ENCODE peak calls at places on chromosome 19, in six cellular contexts. Q is psoas muscle, B is ascending aorta, R is pancreas, E is tibial artery, T is IMR-90. U is an unnamed sample.
A peak's percentile ranks its signal among the peaks of the same experiment; 100 is the strongest.

GRCh38 chr19:14342809-14343208 is 38.4 kb upstream of the ADGRE5 start:
- DNase-seq in T (no peak), R (no peak), Q (no peak), B (no peak), E (no peak), U (no peak)

GRCh38 chr19:50667759-50668231 is 18.6 kb downstream of the C19orf81 start:
- DNase-seq in Q (no peak), T (no peak), E (no peak), B (no peak), R (peak; percentile 56), U (no peak)

GRCh38 chr19:42316223-42317211 is 3.4 kb downstream of the TMEM145 start:
- DNase-seq in T (peak; percentile 21), E (no peak), B (no peak), R (no peak), Q (no peak), U (no peak)

GRCh38 chr19:48403606-48404005 is 10.1 kb downstream of the GRIN2D start:
- DNase-seq in T (peak; percentile 71), B (no peak), Q (no peak), E (peak; percentile 36), R (no peak), U (no peak)

GRCh38 chr19:2726904-2727639 is 5.9 kb upstream of the DIRAS1 start:
- DNase-seq in Q (no peak), T (no peak), B (no peak), R (peak; percentile 63), E (no peak), U (no peak)

GRCh38 chr19:30457484-30457883 is 85.3 kb downstream of the ZNF536 start:
- DNase-seq in R (no peak), B (no peak), Q (no peak), E (no peak), T (no peak), U (no peak)

GRCh38 chr19:8004723-8005513 is 523 bp downstream of the ELAVL1 start:
- DNase-seq in T (peak; percentile 21), B (no peak), Q (no peak), R (no peak), E (no peak), U (peak; percentile 9)

GRCh38 chr19:5002143-5002542 is 33.2 kb downstream of the KDM4B start:
- DNase-seq in E (no peak), R (no peak), T (peak; percentile 73), Q (no peak), B (no peak), U (no peak)

GRCh38 chr19:4184718-4185352 is 2.3 kb downstream of the ANKRD24 start:
- DNase-seq in R (no peak), B (no peak), Q (no peak), T (no peak), E (no peak), U (no peak)

GRCh38 chr19:51690359-51691121 is 2.6 kb upstream of the SPACA6 start:
- DNase-seq in R (peak; percentile 80), E (no peak), Q (peak; percentile 80), B (no peak), T (peak; percentile 68), U (no peak)

GRCh38 chr19:5951338-5951861 is 26.5 kb downstream of the RANBP3 start:
- DNase-seq in Q (no peak), R (no peak), E (no peak), T (no peak), B (no peak), U (peak; percentile 9)

GRCh38 chr19:31478241-31478640 is 129.0 kb upstream of the TSHZ3 start:
- DNase-seq in B (no peak), T (no peak), R (no peak), E (no peak), Q (no peak), U (no peak)

GRCh38 chr19:3975637-3976087 is 4.8 kb upstream of the DAPK3 start:
- DNase-seq in E (no peak), Q (no peak), T (no peak), R (no peak), B (no peak), U (no peak)

GRCh38 chr19:41810301-41810700 is 13.9 kb downstream of the CEACAM3 start:
- DNase-seq in Q (peak; percentile 46), E (no peak), R (no peak), B (no peak), T (no peak), U (no peak)

GRCh38 chr19:4373601-4374441 is 26.5 kb downstream of the SH3GL1 start:
- DNase-seq in Q (peak; percentile 83), E (peak; percentile 74), T (peak; percentile 36), R (no peak), B (no peak), U (no peak)

GRCh38 chr19:50025794-50026549 is at the start of gene ZNF473:
- DNase-seq in E (peak; percentile 94), Q (peak; percentile 98), T (peak; percentile 94), B (peak; percentile 86), R (peak; percentile 97), U (peak; percentile 84)

GRCh38 chr19:1223018-1223855 is 14.6 kb downstream of the CBARP start:
- DNase-seq in R (peak; percentile 83), Q (peak; percentile 82), T (peak; percentile 42), E (no peak), B (no peak), U (no peak)
- TF ChIP-seq CTCF in R (no peak), Q (peak; percentile 37), T (peak; percentile 45), E (peak; percentile 42), B (peak; percentile 27), U (peak; percentile 57)

GRCh38 chr19:36501973-36502372 is 12.6 kb upstream of the ZNF566 start:
- DNase-seq in E (no peak), T (no peak), Q (no peak), R (no peak), B (no peak), U (no peak)
- TF ChIP-seq CTCF in E (no peak), T (no peak), Q (no peak), R (no peak), B (no peak), U (no peak)

DNA sequence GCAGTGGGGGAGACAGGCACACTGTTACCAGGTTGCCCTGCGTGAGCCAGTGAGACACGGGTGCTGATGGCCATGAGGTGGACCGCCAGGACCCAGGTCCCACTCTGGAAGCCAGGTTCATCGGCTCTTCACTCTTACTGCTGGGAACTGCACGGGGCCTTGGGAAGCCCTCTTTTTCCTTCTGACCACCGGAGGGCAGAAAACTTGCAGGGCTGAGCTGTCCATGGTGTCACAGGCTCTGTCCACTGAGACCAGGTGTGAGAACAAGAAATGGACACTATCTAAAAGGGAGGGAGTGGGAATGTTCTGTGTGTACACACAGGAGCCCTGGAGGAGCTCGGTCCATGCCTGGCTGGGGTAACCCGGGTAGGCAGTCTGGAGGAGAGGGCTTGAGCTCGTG is 93.4 kb downstream of the UQCRFS1 start:
- DNase-seq in R (no peak), B (no peak), T (no peak), Q (no peak), E (no peak), U (no peak)
- TF ChIP-seq CTCF in R (no peak), B (no peak), T (peak; percentile 19), Q (peak; percentile 34), E (no peak), U (peak; percentile 40)

GRCh38 chr19:19319725-19320361 is 466 bp downstream of the SUGP1 start:
- DNase-seq in E (no peak), B (no peak), Q (peak; percentile 63), T (no peak), R (no peak), U (no peak)

GRCh38 chr19:19321143-19321577 is 531 bp downstream of the MAU2 start:
- DNase-seq in Q (no peak), B (no peak), R (no peak), E (no peak), T (no peak), U (no peak)

GRCh38 chr19:19324059-19324755 is 3.6 kb downstream of the MAU2 start:
- DNase-seq in B (no peak), E (no peak), R (no peak), Q (no peak), T (no peak), U (no peak)

GRCh38 chr19:19316082-19316481 is 4.2 kb downstream of the SUGP1 start:
- DNase-seq in B (no peak), Q (no peak), R (no peak), T (no peak), E (no peak), U (no peak)

DNA sequence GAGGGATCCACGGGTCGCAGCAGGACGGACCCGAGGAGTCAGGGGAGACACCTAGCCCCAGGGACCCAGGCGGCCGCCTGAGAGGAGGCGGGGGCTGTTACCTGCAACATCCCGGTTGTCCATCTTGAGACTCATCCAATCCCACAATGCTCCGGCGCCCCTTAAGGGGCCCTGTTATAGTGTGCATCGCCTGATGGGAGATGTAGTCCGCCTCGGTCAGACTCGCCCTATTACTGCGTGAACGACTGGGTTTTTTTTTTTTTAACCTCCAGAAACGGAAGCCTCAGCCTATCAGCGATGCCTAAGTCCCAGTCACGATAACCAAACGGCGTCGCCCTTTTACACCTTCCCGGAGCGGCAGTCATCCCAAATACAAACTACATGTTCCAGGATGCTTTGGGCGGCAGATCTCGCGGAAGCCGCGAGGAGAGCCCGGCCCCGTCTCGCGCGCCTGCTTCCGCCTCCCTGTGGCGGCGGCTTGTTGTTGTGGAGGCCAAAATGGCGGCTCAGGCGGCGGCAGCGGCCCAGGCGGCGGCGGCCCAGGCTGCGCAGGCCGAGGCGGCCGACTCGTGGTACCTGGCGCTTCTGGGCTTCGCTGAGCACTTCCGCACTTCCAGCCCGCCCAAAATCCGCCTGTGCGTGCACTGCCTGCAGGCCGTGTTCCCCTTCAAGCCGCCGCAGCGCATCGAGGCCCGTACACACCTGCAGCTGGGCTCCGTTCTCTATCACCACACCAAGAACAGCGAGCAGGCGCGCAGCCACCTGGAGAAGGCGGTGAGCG is at the start of the genes MAU2 and SUGP1:
- DNase-seq in Q (peak; percentile 94), R (peak; percentile 95), B (peak; percentile 65), T (peak; percentile 90), E (peak; percentile 87), U (peak; percentile 79)
- TF ChIP-seq CTCF in Q (peak; percentile 48), R (peak; percentile 8), B (peak; percentile 53), T (peak; percentile 36), E (peak; percentile 49), U (peak; percentile 39)

DNA sequence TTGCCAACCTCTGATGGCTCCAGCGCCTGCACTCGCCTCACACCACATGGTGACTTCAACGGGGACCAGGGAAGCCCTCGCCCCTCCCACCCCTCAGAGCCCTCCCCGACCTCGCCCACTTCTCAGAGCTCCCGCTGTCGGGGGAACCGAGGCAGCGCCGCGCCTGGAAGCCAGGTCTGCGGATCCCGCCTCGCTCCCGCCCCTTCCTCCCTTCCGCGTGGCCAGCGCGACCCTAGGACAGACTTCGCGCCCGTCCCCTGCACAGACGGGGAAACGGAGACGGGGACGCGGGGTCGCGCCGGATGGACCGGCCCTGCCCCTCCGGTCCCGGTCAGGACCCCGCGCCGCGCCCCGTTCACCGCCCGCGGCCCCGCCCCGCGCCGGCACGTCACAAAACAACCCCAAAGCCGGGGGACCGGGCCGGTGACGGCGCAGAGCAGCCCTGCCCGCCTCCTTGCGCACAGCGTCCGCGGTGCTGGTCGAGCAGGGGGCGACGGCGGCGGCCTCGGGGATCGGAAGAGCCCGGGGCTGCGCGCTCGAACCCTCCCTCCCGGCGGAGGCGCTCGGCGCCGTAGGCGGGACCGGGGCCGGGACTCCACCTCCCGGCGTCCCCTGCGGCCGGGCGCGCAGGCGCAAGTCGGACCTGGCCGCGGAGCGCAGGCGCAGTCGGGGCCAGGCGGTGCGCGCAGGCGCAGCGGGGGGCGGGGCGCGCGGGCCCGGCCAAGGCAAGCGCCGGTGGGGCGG is 379 bp upstream of the CDC34 start:
- DNase-seq in E (peak; percentile 69), T (peak; percentile 76), Q (peak; percentile 92), R (peak; percentile 94), B (no peak), U (peak; percentile 84)
- TF ChIP-seq CTCF in E (peak; percentile 44), T (peak; percentile 8), Q (no peak), R (no peak), B (no peak), U (peak; percentile 11)